ENCODE peak calls at places on chromosomes 2 and 18, in five cellular contexts. U, V, E, Y and I are unnamed samples.

GRCh38 chr2:101805146-101806088 is 107.9 kb downstream of the MAP4K4 start:
- DNase-seq in E (no peak), V (no peak), U (no peak), Y (no peak), I (peak; percentile 42)

GRCh38 chr18:55821219-55821618 is 233.2 kb upstream of the TCF4 start:
- DNase-seq in V (no peak), U (peak; percentile 79), Y (no peak), E (peak; percentile 32), I (peak; percentile 75)

GRCh38 chr18:64032312-64032711 is 62.4 kb downstream of the SERPINB8 start:
- DNase-seq in Y (peak; percentile 51), E (no peak), U (no peak), V (no peak), I (no peak)

GRCh38 chr2:217014298-217015116 is 154.6 kb upstream of the TNP1 start:
- DNase-seq in V (no peak), E (no peak), Y (no peak), U (no peak), I (no peak)

GRCh38 chr2:158300394-158300793 is 156.2 kb downstream of the CCDC148 start:
- DNase-seq in V (no peak), E (no peak), Y (no peak), U (no peak), I (no peak)

GRCh38 chr2:134254836-134255235 is 964 bp downstream of the MGAT5 start:
- DNase-seq in Y (no peak), V (no peak), E (no peak), U (no peak), I (no peak)

GRCh38 chr18:57427429-57428181 is 7.6 kb upstream of the ONECUT2 start:
- DNase-seq in U (no peak), Y (peak; percentile 74), V (peak; percentile 10), E (no peak), I (no peak)

GRCh38 chr2:180699657-180700361 is 280.6 kb upstream of the UBE2E3 start:
- DNase-seq in V (no peak), E (no peak), U (peak; percentile 44), Y (no peak), I (no peak)

GRCh38 chr2:54446122-54446521 is 10.0 kb upstream of the SPTBN1 start:
- DNase-seq in V (no peak), U (no peak), Y (no peak), E (no peak), I (no peak)

GRCh38 chr2:108364676-108365297 is 13.0 kb upstream of the SULT1C4 start:
- DNase-seq in Y (no peak), V (no peak), E (peak; percentile 35), U (peak; percentile 70), I (peak; percentile 36)

GRCh38 chr2:240388471-240389301 is 46.8 kb upstream of the GPC1 start:
- DNase-seq in U (no peak), E (no peak), V (no peak), Y (no peak), I (no peak)

GRCh38 chr2:148110184-148110583 is 89.3 kb downstream of the MBD5 start:
- DNase-seq in Y (no peak), E (no peak), V (no peak), U (no peak), I (no peak)

GRCh38 chr18:8744656-8745055 is 39.3 kb downstream of the MTCL1 start:
- DNase-seq in Y (no peak), E (no peak), V (no peak), U (no peak), I (no peak)

GRCh38 chr2:182949572-182950189 is 83.2 kb upstream of the FRZB start:
- DNase-seq in E (peak; percentile 57), U (peak; percentile 22), V (no peak), Y (no peak), I (peak; percentile 28)

GRCh38 chr2:47569658-47570398 is 166.9 kb downstream of the MSH2 start:
- DNase-seq in E (peak; percentile 12), Y (peak; percentile 76), U (peak; percentile 54), V (peak; percentile 18), I (peak; percentile 27)

GRCh38 chr18:3790702-3791101 is 340.7 kb downstream of the TGIF1 start:
- DNase-seq in Y (peak; percentile 68), U (no peak), V (no peak), E (no peak), I (peak; percentile 94)

GRCh38 chr18:470661-471501 is 29.6 kb downstream of the COLEC12 start:
- DNase-seq in V (no peak), U (peak; percentile 84), E (no peak), Y (no peak), I (peak; percentile 68)

GRCh38 chr2:39516347-39517101 is 79.4 kb upstream of the MAP4K3 start:
- DNase-seq in V (no peak), E (no peak), U (peak; percentile 44), Y (peak; percentile 57), I (peak; percentile 55)

GRCh38 chr2:69096326-69097095 is 83.5 kb downstream of the ANTXR1 start:
- DNase-seq in U (no peak), E (no peak), Y (no peak), V (no peak), I (no peak)